ENCODE peak calls at places on chromosome 9, in five cellular contexts. V is HCT116, N is A549, X is right lobe of liver, W is prostate gland. D is an unnamed sample.

GRCh38 chr9:96555567-96556386 is 63.9 kb downstream of the CDC14B start:
- DNase-seq in N (no peak), V (no peak), X (no peak), W (no peak), D (no peak)

GRCh38 chr9:76162751-76163500 is 231.3 kb downstream of the RFK start:
- DNase-seq in N (no peak), V (no peak), X (no peak), W (no peak), D (no peak)

GRCh38 chr9:131043646-131044045 is 34.7 kb downstream of the LAMC3 start:
- DNase-seq in W (no peak), X (no peak), N (no peak), V (no peak), D (no peak)

GRCh38 chr9:32069169-32069813 is 315.2 kb upstream of the ACO1 start:
- DNase-seq in X (no peak), V (no peak), W (no peak), N (no peak), D (no peak)

GRCh38 chr9:105243015-105243686 is 1.3 kb upstream of the SLC44A1 start:
- DNase-seq in W (no peak), V (no peak), X (no peak), N (no peak), D (no peak)

GRCh38 chr9:124869986-124870560 is 8.1 kb downstream of the ARPC5L start:
- DNase-seq in X (no peak), V (no peak), N (no peak), W (no peak), D (peak; percentile 77)

GRCh38 chr9:15786616-15787015 is 233.8 kb downstream of the CCDC171 start:
- DNase-seq in X (no peak), N (no peak), V (no peak), W (no peak), D (no peak)

GRCh38 chr9:97906236-97906831 is 16.0 kb downstream of the TRMO start:
- DNase-seq in X (no peak), V (no peak), N (no peak), W (no peak), D (no peak)

GRCh38 chr9:38311382-38312270 is 80.9 kb upstream of the ALDH1B1 start:
- DNase-seq in V (no peak), N (no peak), W (no peak), X (no peak), D (no peak)

GRCh38 chr9:91395553-91396470 is 27.8 kb downstream of the NFIL3 start:
- DNase-seq in W (no peak), N (no peak), V (no peak), X (no peak), D (no peak)

GRCh38 chr9:26175264-26175663 is 497.0 kb upstream of the TUSC1 start:
- DNase-seq in W (no peak), X (no peak), V (no peak), N (no peak), D (no peak)

GRCh38 chr9:84744195-84744594 is 74.7 kb downstream of the NTRK2 start:
- DNase-seq in N (no peak), V (no peak), W (no peak), X (no peak), D (no peak)

GRCh38 chr9:84742261-84742660 is 72.7 kb downstream of the NTRK2 start:
- DNase-seq in W (no peak), V (no peak), X (no peak), N (no peak), D (no peak)

GRCh38 chr9:84736076-84736475 is 66.5 kb downstream of the NTRK2 start:
- DNase-seq in V (no peak), W (no peak), N (no peak), X (no peak), D (no peak)

DNA sequence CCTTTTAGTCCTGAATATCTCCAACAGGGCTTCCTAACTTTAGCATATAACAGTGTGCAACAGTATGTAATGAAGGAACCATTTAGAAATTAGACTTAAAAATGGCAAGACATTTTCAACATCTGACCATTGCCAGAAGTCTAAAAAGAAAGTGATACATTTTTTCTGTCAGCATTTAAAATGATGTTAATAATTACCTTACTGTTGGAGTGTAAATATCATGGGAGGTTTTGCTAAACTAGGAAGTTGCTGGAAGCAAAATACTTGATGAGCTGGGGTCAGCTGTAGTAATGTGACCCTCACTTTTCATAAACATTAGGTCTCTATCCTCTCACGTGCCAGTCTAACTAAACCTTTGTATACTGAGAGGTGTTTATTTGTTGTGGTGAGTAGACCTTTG is 68.8 kb downstream of the NTRK2 start:
- DNase-seq in V (no peak), N (no peak), X (no peak), W (no peak), D (no peak)
- TF ChIP-seq POLR2A in V (no peak), N (no peak), X (no peak), W (no peak), D (no peak)

GRCh38 chr9:6433405-6433804 is 20.4 kb downstream of the UHRF2 start:
- DNase-seq in W (no peak), V (no peak), X (no peak), N (no peak), D (no peak)

GRCh38 chr9:6426117-6426516 is 13.1 kb downstream of the UHRF2 start:
- DNase-seq in X (no peak), V (no peak), W (no peak), N (no peak), D (no peak)

DNA sequence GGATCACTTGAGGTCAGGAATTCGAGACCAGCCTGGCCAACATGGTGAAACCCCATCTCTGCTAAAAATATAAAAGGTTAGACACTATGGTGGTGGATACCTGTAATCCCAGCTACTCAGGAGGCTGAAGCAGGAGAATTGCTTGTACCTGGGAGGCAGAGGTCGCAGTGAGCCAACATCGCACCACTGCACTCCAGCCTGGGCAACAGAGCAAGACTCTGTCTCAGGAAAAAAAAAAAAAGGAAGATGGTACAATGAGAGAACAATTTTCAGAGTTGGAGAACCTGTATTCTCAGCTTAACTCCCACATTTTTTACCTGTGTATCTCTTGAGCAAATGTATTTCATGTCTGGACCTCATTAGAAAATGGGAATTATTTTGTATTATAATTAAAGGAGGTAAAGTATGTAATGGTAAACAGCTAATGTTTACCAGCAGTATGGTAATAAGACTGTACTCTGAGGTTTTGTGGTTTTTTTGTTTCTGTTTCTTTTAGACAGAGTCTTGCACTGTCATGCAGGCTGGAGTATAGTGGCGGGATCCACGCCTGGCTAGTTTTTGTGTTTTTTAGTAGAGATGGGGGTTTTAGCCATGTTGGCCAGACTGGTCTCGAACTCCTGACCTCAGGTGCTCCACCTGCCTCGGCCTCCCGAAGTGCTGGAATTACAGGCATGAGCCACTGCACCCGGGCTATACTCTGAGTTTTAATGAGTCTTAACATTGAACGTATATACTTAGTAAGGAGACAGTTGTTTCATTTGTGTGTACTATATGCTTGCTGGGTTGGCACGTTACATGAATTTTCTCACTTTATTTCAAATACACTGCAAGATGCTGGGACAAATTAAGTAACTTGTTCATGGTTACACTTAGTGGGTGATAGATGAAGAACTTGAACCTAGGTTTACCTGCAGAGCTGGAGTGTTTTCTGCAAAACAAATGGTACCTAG is 16.2 kb downstream of the UHRF2 start:
- DNase-seq in V (no peak), X (no peak), W (no peak), N (no peak), D (no peak)
- H3K27ac ChIP-seq in V (no peak overlapping the region), X (no peak overlapping the region), W (no peak overlapping the region), N (no peak overlapping the region), D (no peak overlapping the region)

GRCh38 chr9:114805670-114806551 is at the start of gene TNFSF15:
- DNase-seq in N (peak; percentile 40), W (peak; percentile 53), V (no peak), X (no peak), D (peak; percentile 54)

GRCh38 chr9:114804504-114804903 is 1.3 kb downstream of the TNFSF15 start:
- DNase-seq in X (no peak), W (peak; percentile 86), N (peak; percentile 73), V (peak; percentile 10), D (peak; percentile 79)

GRCh38 chr9:114806571-114806970 is 732 bp upstream of the TNFSF15 start:
- DNase-seq in V (no peak), W (no peak), X (no peak), N (no peak), D (no peak)

GRCh38 chr9:114803886-114804285 is 2.0 kb downstream of the TNFSF15 start:
- DNase-seq in W (no peak), V (no peak), N (no peak), X (no peak), D (no peak)

DNA sequence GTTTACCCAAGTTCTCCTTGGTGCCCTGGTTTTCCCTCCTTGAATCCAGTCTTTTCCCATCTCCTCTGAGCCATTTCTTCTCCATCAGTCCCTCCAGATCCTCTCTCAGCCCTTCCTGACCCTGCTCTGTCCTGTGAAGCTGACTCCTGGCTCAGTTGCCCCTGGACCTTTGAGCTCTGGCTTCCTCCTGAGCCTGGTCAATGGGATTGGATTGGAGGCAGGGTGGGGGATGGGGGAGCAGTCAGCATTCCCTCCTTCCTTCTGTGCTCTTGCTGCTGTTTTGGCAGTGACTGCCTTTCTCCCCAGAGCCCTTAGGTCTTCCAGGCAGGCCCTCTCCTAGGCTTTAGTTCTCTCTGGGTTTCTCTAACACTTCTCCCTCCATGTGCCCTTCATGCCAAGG is 2.4 kb downstream of the TNFSF15 start:
- DNase-seq in N (no peak), V (no peak), W (no peak), X (no peak), D (no peak)
- H3K4me3 ChIP-seq in N (no peak overlapping the region), V (no peak overlapping the region), W (no peak overlapping the region), X (no peak overlapping the region), D (no peak overlapping the region)

GRCh38 chr9:113570106-113570505 is 106.6 kb downstream of the RGS3 start:
- DNase-seq in W (no peak), X (peak; percentile 23), N (no peak), V (no peak), D (peak; percentile 6)
- TF ChIP-seq POLR2A in W (no peak), X (no peak), N (no peak), V (no peak), D (no peak)

GRCh38 chr9:33289501-33289900 is 815 bp upstream of the NFX1 start:
- DNase-seq in V (no peak), W (no peak), N (no peak), X (no peak), D (peak; percentile 23)

GRCh38 chr9:33288235-33288634 is 2.1 kb upstream of the NFX1 start:
- DNase-seq in V (no peak), N (no peak), W (no peak), X (no peak), D (no peak)

GRCh38 chr9:33290247-33290993 is at the start of gene NFX1:
- DNase-seq in X (peak; percentile 98), V (peak; percentile 95), N (peak; percentile 99), W (peak; percentile 96), D (peak; percentile 99)

GRCh38 chr9:33289936-33290246 is 425 bp upstream of the NFX1 start:
- DNase-seq in N (no peak), W (no peak), X (no peak), V (no peak), D (no peak)

DNA sequence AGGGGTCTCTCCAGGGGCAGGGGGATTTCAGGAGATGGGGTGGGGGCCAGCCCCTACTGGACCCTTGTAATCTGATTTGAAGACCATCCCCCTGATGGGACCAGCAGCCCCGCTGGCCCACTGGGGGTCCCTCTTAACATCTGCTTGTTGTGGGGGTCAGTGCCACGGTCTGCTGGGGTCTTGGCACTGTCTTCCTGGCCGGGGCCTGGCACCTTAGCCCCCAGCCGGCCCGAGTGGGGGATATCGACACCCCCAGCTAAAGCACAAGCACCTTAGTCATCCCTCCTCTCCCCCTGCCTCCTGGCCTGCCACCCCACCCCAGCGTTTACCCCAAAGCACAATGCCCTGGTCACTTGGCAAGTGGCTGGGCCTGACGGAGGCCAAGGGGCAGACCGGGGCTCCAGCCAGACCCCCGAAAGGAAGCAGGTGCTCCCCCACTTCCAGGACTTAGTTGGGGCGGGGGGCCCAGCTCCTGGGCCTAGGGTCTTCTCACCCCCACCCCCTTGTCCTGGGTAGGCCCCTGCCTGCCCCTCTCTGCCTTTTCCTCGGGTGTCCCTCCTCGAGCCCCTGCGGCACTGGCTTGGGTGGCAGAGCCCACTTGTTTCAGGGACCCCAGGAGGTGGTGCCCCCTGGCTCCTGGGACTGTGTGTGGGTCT is 1.4 kb upstream of the NFX1 start:
- DNase-seq in W (no peak), N (no peak), X (no peak), V (no peak), D (peak; percentile 17)
- H3K27ac ChIP-seq in W (peak overlapping the region; percentile 97), N (peak overlapping the region; percentile 99), X (peak overlapping the region; percentile 100), V (peak overlapping the region; percentile 83), D (peak overlapping the region; percentile 98)